ENCODE peak calls at places on chromosomes 13 and 19, in nine cellular contexts. M is left lung; S is thoracic aorta; W is astrocyte; G is CD8-positive, alpha-beta T cell; J is CD4-positive, CD25-positive, alpha-beta regulatory T cell; B is GM23248; Q is substantia nigra; X is HCT116. E is an unnamed sample.

GRCh38 chr19:33462112-33462726 is 59.4 kb downstream of the PEPD start:
- DNase-seq in M (peak), S (no peak), W (no peak), G (no peak), J (no peak), B (no peak), Q (no peak), X (no peak), E (no peak)

GRCh38 chr13:34224877-34225276 is 406.9 kb downstream of the RFC3 start:
- DNase-seq in M (peak), S (no peak), W (peak), G (no peak), J (no peak), B (no peak), Q (no peak), X (no peak), E (no peak)

GRCh38 chr13:30376426-30377311 is 45.6 kb upstream of the UBE2L5 start:
- DNase-seq in M (no peak), S (no peak), W (no peak), G (peak), J (peak), B (no peak), Q (no peak), X (no peak), E (peak)

GRCh38 chr13:24854311-24854710 is 90.3 kb downstream of the RNF17 start:
- DNase-seq in M (no peak), S (no peak), W (no peak), G (no peak), J (no peak), B (no peak), Q (no peak), X (no peak), E (no peak)

GRCh38 chr13:34842466-34842865 is 99.6 kb upstream of the NBEA start:
- DNase-seq in M (no peak), S (no peak), W (no peak), G (no peak), J (no peak), B (no peak), Q (no peak), X (no peak), E (no peak)

GRCh38 chr13:100124265-100124664 is 35.4 kb downstream of the PCCA start:
- DNase-seq in M (no peak), S (no peak), W (peak), G (no peak), J (no peak), B (peak), Q (no peak), X (no peak), E (no peak)

GRCh38 chr13:50408068-50408467 is 392.8 kb downstream of the KCNRG start:
- DNase-seq in M (no peak), S (no peak), W (no peak), G (no peak), J (no peak), B (no peak), Q (no peak), X (no peak), E (no peak)

GRCh38 chr19:50896591-50897190 is 14.5 kb downstream of the KLK4 start:
- DNase-seq in M (no peak), S (no peak), W (peak), G (no peak), J (no peak), B (peak), Q (no peak), X (peak), E (no peak)

GRCh38 chr19:6890421-6890913 is 3.1 kb downstream of the ADGRE1 start:
- DNase-seq in M (no peak), S (no peak), W (no peak), G (peak), J (peak), B (no peak), Q (no peak), X (no peak), E (no peak)

GRCh38 chr19:2302319-2303208 is 5.4 kb downstream of the LINGO3 start:
- DNase-seq in M (peak), S (no peak), W (peak), G (peak), J (no peak), B (peak), Q (no peak), X (no peak), E (no peak)

GRCh38 chr19:17209126-17210036 is 5.8 kb upstream of the USE1 start:
- DNase-seq in M (peak), S (no peak), W (no peak), G (peak), J (no peak), B (peak), Q (no peak), X (peak), E (peak)

GRCh38 chr13:28251462-28251861 is 113.1 kb downstream of the PAN3 start:
- DNase-seq in M (no peak), S (no peak), W (no peak), G (no peak), J (no peak), B (no peak), Q (no peak), X (no peak), E (no peak)

GRCh38 chr19:21586341-21587116 is 81.1 kb downstream of the ZNF429 start:
- DNase-seq in M (peak), S (no peak), W (no peak), G (peak), J (no peak), B (peak), Q (no peak), X (no peak), E (no peak)

GRCh38 chr19:38304866-38305429 is 897 bp downstream of the C19orf33 start:
- DNase-seq in M (peak), S (no peak), W (no peak), G (no peak), J (no peak), B (no peak), Q (no peak), X (peak), E (no peak)

GRCh38 chr13:98581971-98582702 is 5.2 kb upstream of the STK24 start:
- DNase-seq in M (no peak), S (no peak), W (peak), G (no peak), J (no peak), B (peak), Q (no peak), X (no peak), E (no peak)

GRCh38 chr19:35225951-35226350 is 2.6 kb downstream of the FAM187B start:
- DNase-seq in M (no peak), S (no peak), W (no peak), G (peak), J (no peak), B (no peak), Q (no peak), X (no peak), E (no peak)

GRCh38 chr13:47087841-47088240 is 191.0 kb upstream of the HTR2A start:
- DNase-seq in M (no peak), S (no peak), W (peak), G (no peak), J (no peak), B (peak), Q (no peak), X (no peak), E (no peak)

GRCh38 chr19:28727133-28727834 is 485.7 kb downstream of the UQCRFS1 start:
- DNase-seq in M (peak), S (no peak), W (no peak), G (no peak), J (peak), B (peak), Q (no peak), X (no peak), E (no peak)

GRCh38 chr13:102461302-102461701 is 59.5 kb upstream of the FGF14 start:
- DNase-seq in M (no peak), S (no peak), W (no peak), G (no peak), J (no peak), B (no peak), Q (no peak), X (no peak), E (no peak)

GRCh38 chr13:106530907-106531520 is 4.4 kb downstream of the EFNB2 start:
- DNase-seq in M (no peak), S (no peak), W (no peak), G (no peak), J (no peak), B (no peak), Q (no peak), X (no peak), E (no peak)

GRCh38 chr13:86324191-86324590 is 525.0 kb upstream of the SLITRK6 start:
- DNase-seq in M (no peak), S (no peak), W (no peak), G (no peak), J (no peak), B (no peak), Q (no peak), X (no peak), E (no peak)

GRCh38 chr13:80361883-80362327 is 21.0 kb upstream of the SPRY2 start:
- DNase-seq in M (no peak), S (no peak), W (no peak), G (no peak), J (no peak), B (no peak), Q (no peak), X (no peak), E (no peak)

GRCh38 chr19:46928951-46929350 is 68.2 kb downstream of the ARHGAP35 start:
- DNase-seq in M (no peak), S (no peak), W (no peak), G (no peak), J (no peak), B (peak), Q (no peak), X (no peak), E (no peak)

GRCh38 chr13:108733141-108733540 is 103.7 kb downstream of the MYO16 start:
- DNase-seq in M (no peak), S (no peak), W (no peak), G (no peak), J (no peak), B (no peak), Q (no peak), X (no peak), E (no peak)

GRCh38 chr19:36060430-36060829 is 5.7 kb downstream of the WDR62 start:
- DNase-seq in M (no peak), S (no peak), W (peak), G (peak), J (peak), B (peak), Q (peak), X (no peak), E (no peak)

GRCh38 chr19:13063461-13064091 is 39.1 kb downstream of the LYL1 start:
- DNase-seq in M (no peak), S (no peak), W (no peak), G (no peak), J (no peak), B (no peak), Q (no peak), X (no peak), E (no peak)

GRCh38 chr19:53977991-53978731 is 13.3 kb upstream of the CACNG6 start:
- DNase-seq in M (no peak), S (peak), W (peak), G (no peak), J (peak), B (peak), Q (peak), X (peak), E (no peak)

GRCh38 chr19:19548915-19549537 is 11.0 kb downstream of the CILP2 start:
- DNase-seq in M (no peak), S (no peak), W (no peak), G (no peak), J (no peak), B (peak), Q (no peak), X (no peak), E (no peak)

GRCh38 chr13:79646880-79647279 is 165.9 kb downstream of the NDFIP2 start:
- DNase-seq in M (no peak), S (no peak), W (no peak), G (no peak), J (no peak), B (no peak), Q (no peak), X (no peak), E (no peak)

GRCh38 chr13:48220592-48221300 is 12.3 kb upstream of the ITM2B start:
- DNase-seq in M (no peak), S (no peak), W (no peak), G (no peak), J (peak), B (no peak), Q (no peak), X (no peak), E (no peak)

GRCh38 chr19:48878219-48879024 is 6.2 kb downstream of the PPP1R15A start:
- DNase-seq in M (no peak), S (peak), W (peak), G (no peak), J (no peak), B (peak), Q (no peak), X (no peak), E (no peak)

GRCh38 chr13:99312493-99312883 is 5.3 kb upstream of the GPR183 start:
- DNase-seq in M (peak), S (no peak), W (peak), G (no peak), J (no peak), B (peak), Q (peak), X (no peak), E (no peak)

GRCh38 chr19:3132971-3133792 is 2.7 kb upstream of the GNA15 start:
- DNase-seq in M (peak), S (no peak), W (peak), G (peak), J (peak), B (peak), Q (no peak), X (no peak), E (peak)

GRCh38 chr13:46596501-46596900 is 43.5 kb downstream of the LRCH1 start:
- DNase-seq in M (no peak), S (no peak), W (no peak), G (no peak), J (no peak), B (no peak), Q (no peak), X (no peak), E (no peak)

GRCh38 chr13:85798999-85799646 is at the start of gene SLITRK6:
- DNase-seq in M (no peak), S (no peak), W (peak), G (no peak), J (no peak), B (peak), Q (no peak), X (peak), E (no peak)

GRCh38 chr13:98866882-98867281 is 111.0 kb downstream of the DOCK9 start:
- DNase-seq in M (no peak), S (no peak), W (no peak), G (no peak), J (no peak), B (no peak), Q (no peak), X (no peak), E (no peak)

GRCh38 chr13:41058229-41059070 is 2.9 kb upstream of the WBP4 start:
- DNase-seq in M (no peak), S (no peak), W (no peak), G (no peak), J (no peak), B (no peak), Q (no peak), X (no peak), E (no peak)
- H3K27ac ChIP-seq in M (peak), S (no peak), W (peak), G (no peak), J (peak), B (peak), Q (peak), X (no peak), E (no peak)

DNA sequence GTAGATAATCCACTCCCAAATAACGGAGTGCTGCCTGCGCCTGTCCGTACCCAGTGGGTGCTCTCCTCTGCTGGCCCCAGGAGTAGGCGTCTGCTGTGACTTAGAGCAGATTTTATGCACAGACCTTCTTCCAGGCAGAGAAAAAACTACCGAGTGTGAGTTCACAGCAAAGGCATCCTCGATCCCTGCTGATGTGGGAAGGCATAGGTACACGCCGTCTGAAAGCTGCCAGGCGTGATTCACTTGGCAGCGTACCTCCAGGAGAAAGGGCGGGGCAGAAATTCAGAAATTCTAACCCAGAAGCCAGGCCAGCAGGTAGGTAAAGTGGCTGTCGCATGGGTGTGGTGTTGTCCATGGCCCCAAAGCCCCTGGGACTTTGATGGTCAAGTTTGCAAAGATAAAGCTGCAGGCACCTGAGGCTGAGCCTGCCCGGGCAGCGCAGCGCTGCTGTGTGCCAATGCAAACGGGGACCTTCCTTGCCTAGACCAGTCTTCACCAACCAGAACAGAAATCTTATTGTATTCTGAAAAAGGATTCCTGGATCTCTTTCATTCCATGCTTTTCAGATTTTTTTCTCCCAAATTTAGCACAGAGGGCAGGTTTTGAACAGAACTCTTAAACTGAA is 36.3 kb downstream of the COL4A2 start:
- DNase-seq in M (no peak), S (no peak), W (peak), G (no peak), J (no peak), B (no peak), Q (no peak), X (peak), E (no peak)
- H3K27ac ChIP-seq in M (no peak), S (peak), W (peak), G (no peak), J (no peak), B (no peak), Q (no peak), X (no peak), E (no peak)

GRCh38 chr13:67225252-67226159 is 4.6 kb downstream of the PCDH9 start:
- DNase-seq in M (no peak), S (no peak), W (no peak), G (no peak), J (no peak), B (no peak), Q (no peak), X (no peak), E (no peak)
- H3K27ac ChIP-seq in M (no peak), S (no peak), W (no peak), G (no peak), J (no peak), B (no peak), Q (peak), X (no peak), E (no peak)

GRCh38 chr13:44231786-44232516 is 141.7 kb upstream of the SERP2 start:
- DNase-seq in M (peak), S (no peak), W (peak), G (no peak), J (no peak), B (peak), Q (no peak), X (peak), E (no peak)
- H3K27ac ChIP-seq in M (peak), S (no peak), W (peak), G (no peak), J (no peak), B (peak), Q (peak), X (peak), E (no peak)

DNA sequence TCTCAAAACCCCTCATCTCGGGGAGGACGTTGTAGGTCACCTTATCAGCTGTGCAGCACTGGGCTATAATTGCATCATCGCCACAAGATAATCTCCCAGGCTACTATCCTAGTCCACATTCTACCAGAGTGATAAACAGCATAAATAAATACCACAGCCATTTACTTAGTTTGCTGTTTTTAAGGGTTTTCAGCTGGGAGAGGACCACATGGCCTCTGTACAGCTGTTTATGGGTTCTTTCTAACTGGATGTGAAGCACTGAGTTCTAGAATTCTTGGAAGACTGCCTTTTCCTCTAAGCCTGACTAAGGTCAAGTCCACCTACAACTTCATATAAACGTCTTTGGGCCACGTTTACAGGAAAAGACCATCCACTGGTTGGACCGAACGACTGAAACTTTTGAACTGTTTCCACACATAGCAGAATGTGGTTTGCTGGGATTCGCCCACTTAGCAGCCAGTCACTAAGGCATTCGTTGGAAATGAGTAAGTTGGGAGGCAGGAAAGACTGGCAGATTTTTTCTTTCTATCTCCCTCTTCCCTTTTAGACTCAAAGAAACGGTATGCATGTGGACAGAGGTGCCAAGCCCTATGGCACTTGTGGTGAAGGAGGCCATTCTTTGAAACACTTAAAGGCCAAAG is 752.5 kb upstream of the SGCG start:
- DNase-seq in M (no peak), S (no peak), W (no peak), G (no peak), J (no peak), B (no peak), Q (no peak), X (no peak), E (no peak)
- H3K27ac ChIP-seq in M (peak), S (no peak), W (no peak), G (no peak), J (no peak), B (no peak), Q (no peak), X (no peak), E (no peak)

GRCh38 chr19:39398297-39398864 is 7.2 kb downstream of the MED29 start:
- DNase-seq in M (peak), S (no peak), W (peak), G (peak), J (no peak), B (peak), Q (no peak), X (peak), E (no peak)
- H3K27ac ChIP-seq in M (peak), S (peak), W (peak), G (peak), J (peak), B (peak), Q (peak), X (peak), E (peak)

E was measured in effector memory CD4-positive, alpha-beta T cell.